ENCODE peak calls at places on chromosomes 16 and 17, in four cellular contexts. V is IMR-90, X is A549, K is GM12878. M is an unnamed sample.
A peak's percentile ranks its signal among the peaks of the same experiment; 100 is the strongest.

GRCh38 chr17:29615048-29615385 is 7.7 kb downstream of the CORO6 start:
- DNase-seq in V (no peak), X (no peak), K (no peak), M (peak; percentile 50)

GRCh38 chr17:8162232-8162996 is at the start of gene VAMP2:
- DNase-seq in V (peak; percentile 50), X (peak; percentile 74), K (no peak), M (peak; percentile 54)

GRCh38 chr16:69756705-69757104 is 2.0 kb upstream of the NOB1 start:
- DNase-seq in V (no peak), X (no peak), K (no peak), M (no peak)

GRCh38 chr17:27207073-27207511 is 86.8 kb upstream of the WSB1 start:
- DNase-seq in V (peak; percentile 71), X (peak; percentile 19), K (no peak), M (no peak)

GRCh38 chr16:9053006-9053601 is 38.3 kb upstream of the HAPSTR1 start:
- DNase-seq in V (peak; percentile 75), X (peak; percentile 95), K (no peak), M (peak; percentile 79)

GRCh38 chr17:19578545-19578944 is 44.9 kb downstream of the SLC47A1 start:
- DNase-seq in V (no peak), X (peak; percentile 19), K (no peak), M (no peak)

GRCh38 chr16:69363281-69363717 is 11.7 kb upstream of the TMED6 start:
- DNase-seq in V (no peak), X (no peak), K (no peak), M (no peak)

GRCh38 chr17:51371732-51372151 is 111.4 kb downstream of the UTP18 start:
- DNase-seq in V (peak; percentile 50), X (peak; percentile 86), K (peak; percentile 28), M (peak; percentile 64)

GRCh38 chr17:50881182-50881581 is 15.0 kb upstream of the TOB1 start:
- DNase-seq in V (no peak), X (no peak), K (no peak), M (no peak)

GRCh38 chr16:50395763-50396710 is 27.2 kb upstream of the BRD7 start:
- DNase-seq in V (no peak), X (no peak), K (no peak), M (no peak)

DNA sequence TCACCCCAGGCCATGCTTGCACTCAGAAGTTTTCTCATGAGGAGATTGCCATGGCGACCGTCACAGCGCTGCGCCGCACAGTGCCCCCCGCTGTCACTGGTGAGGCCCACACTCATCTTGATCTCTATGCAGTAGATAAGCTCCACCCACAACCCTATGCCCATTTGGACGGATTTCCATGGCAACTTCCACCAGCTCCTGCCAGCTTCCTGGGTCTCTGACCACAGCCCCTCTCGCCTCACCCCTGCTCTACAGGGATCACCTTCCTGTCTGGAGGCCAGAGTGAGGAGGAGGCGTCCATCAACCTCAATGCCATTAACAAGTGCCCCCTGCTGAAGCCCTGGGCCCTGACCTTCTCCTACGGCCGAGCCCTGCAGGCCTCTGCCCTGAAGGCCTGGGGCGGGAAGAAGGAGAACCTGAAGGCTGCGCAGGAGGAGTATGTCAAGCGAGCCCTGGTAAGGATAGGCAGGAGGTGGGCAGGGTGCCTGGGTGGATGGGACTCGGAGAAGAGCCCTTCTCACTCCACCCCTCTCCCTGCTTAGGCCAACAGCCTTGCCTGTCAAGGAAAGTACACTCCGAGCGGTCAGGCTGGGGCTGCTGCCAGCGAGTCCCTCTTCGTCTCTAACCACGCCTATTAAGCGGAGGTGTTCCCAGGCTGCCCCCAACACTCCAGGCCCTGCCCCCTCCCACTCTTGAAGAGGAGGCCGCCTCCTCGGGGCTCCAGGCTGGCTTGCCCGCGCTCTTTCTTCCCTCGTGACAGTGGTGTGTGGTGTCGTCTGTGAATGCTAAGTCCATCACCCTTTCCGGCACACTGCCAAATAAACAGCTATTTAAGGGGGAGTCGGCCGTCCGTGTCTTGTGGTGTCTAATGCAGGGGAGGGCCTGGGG is 4.3 kb downstream of the ALDOA start:
- DNase-seq in V (no peak), X (no peak), K (no peak), M (no peak)
- TF ChIP-seq ELK1 in V (no peak), X (no peak), K (no peak), M (no peak)

GRCh38 chr16:89685916-89686315 is 573 bp upstream of the CDK10 start:
- DNase-seq in V (no peak), X (no peak), K (no peak), M (no peak)

GRCh38 chr16:89686520-89687091 is at the start of gene CDK10:
- DNase-seq in V (peak; percentile 76), X (peak; percentile 89), K (peak; percentile 61), M (peak; percentile 95)

GRCh38 chr16:89688395-89688794 is 1.9 kb downstream of the CDK10 start:
- DNase-seq in V (no peak), X (no peak), K (no peak), M (no peak)

GRCh38 chr16:89689142-89689541 is 2.7 kb downstream of the CDK10 start:
- DNase-seq in V (no peak), X (no peak), K (no peak), M (no peak)

DNA sequence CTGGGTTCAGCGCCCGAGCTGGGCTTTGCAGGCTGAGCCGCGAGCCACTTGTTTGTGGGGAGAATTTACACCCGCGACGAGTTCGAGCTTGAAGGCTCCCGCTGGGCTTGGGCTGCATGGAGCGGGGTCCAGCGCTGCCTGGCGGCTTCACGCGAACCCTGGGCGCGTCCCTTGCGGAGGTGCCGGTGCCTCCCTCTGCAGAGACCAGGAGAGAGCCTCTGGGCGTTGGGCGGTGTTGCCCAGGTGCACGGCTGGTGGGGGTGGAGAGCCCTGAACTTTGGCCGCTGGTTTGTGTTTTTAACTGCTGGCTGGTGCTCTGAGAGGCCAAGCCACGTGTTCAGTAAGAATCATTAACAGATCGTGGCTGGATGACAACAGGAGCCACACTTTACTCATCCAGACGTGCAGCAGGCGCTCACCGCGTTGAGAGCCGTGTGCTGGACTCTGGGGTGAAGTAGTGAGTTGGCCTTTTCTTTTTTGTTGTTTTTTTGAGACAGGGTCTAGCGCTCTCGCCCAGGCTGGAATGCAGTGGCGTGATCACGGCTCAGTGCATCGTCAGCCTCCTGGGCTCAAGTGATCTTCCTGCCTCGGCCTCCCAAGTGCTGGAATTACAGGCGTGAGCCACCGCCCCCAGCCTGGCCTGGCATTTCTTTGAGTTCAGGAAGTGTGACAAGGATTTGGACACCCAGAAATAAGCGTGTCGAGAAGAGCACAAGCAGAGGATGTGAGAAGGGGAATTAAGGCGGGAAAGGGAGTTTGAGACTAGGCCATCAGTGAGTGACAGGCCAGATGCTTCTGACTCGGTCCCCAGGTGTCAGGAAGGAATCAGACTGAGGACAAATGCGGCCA is 827 bp downstream of the CDK10 start:
- DNase-seq in V (peak; percentile 52), X (peak; percentile 79), K (peak; percentile 24), M (peak; percentile 52)
- TF ChIP-seq ELK1 in V (no peak), X (no peak), K (no peak), M (no peak)

GRCh38 chr16:56848955-56849689 is 15.9 kb upstream of the SLC12A3 start:
- DNase-seq in V (peak; percentile 78), X (no peak), K (no peak), M (no peak)
- TF ChIP-seq ELK1 in V (no peak), X (no peak), K (no peak), M (no peak)

DNA sequence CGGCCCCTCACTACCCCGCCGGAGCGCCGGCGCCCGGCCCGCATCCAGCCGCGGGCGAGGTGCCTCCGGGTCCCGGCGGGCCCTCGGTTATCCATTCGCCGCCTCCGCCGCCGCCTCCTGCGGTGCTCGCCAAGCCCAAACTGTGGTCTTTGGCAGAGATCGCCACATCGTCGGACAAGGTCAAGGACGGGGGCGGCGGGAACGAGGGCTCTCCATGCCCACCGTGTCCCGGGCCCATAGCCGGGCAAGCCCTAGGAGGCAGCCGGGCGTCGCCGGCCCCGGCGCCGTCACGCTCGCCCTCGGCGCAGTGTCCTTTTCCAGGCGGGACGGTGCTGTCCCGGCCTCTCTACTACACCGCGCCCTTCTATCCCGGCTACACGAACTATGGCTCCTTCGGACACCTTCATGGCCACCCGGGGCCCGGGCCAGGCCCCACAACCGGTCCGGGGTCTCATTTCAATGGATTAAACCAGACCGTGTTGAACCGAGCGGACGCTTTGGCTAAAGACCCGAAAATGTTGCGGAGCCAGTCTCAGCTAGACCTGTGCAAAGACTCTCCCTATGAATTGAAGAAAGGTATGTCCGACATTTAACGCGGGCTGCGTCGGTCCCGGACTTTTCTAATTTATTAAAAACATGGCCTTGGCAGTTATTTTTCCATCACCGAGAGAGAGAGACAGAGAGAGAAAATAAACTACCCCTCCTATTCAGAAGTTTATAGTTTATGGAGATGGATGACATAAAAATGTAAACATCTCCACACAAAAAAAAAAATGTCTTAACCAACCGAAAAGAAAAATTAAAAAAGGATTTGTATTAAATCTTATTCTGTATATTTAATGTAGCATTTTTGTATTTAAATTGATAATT is 2.9 kb downstream of the IRX5 start:
- DNase-seq in V (no peak), X (no peak), K (no peak), M (no peak)
- TF ChIP-seq ELK1 in V (no peak), X (no peak), K (no peak), M (no peak)

DNA sequence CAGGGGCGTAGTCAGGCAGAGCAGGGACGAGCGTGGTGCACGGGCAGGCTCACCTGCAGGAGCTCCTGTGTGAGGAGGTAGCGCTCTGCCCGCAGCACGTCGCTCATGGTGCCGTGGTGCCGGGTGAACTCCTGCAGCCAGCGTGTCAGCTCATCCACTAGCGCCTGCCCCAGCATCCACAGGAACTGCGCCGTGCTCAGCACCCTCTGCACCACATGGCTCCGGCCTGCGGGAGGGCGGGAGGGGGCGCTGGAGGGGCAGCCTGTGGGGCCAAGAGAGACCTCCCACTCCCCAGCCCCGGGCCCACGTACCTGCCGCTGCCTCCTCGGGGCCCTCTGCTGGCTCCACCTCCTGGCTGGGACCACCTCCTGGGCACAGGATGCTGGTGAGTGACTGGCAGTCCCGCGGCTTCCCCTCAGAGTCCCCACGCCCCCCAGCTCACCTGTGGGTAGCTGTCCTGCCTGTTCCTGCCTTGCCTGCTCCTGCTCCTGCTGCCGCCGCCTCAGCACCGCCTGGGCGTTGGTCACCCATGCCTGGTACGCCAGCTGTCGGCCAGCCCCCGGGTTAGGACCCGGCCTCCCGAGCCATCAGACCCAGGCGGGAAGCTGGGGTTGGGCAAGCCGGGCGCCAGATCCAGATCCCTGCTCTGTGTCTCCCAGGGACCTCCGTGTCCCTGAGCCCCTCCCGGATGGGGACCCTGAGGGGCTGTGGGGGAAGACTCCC is 16.6 kb downstream of the CTU2 start:
- DNase-seq in V (no peak), X (no peak), K (no peak), M (no peak)
- TF ChIP-seq ELK1 in V (no peak), X (no peak), K (no peak), M (no peak)

DNA sequence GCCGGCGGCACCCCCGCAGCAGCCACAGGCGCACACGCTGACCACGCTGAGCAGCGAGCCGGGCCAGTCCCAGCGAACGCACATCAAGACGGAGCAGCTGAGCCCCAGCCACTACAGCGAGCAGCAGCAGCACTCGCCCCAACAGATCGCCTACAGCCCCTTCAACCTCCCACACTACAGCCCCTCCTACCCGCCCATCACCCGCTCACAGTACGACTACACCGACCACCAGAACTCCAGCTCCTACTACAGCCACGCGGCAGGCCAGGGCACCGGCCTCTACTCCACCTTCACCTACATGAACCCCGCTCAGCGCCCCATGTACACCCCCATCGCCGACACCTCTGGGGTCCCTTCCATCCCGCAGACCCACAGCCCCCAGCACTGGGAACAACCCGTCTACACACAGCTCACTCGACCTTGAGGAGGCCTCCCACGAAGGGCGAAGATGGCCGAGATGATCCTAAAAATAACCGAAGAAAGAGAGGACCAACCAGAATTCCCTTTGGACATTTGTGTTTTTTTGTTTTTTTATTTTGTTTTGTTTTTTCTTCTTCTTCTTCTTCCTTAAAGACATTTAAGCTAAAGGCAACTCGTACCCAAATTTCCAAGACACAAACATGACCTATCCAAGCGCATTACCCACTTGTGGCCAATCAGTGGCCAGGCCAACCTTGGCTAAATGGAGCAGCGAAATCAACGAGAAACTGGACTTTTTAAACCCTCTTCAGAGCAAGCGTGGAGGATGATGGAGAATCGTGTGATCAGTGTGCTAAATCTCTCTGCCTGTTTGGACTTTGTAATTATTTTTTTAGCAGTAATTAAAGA is 3.4 kb downstream of the SOX9 start:
- DNase-seq in V (no peak), X (no peak), K (no peak), M (no peak)
- TF ChIP-seq ELK1 in V (no peak), X (no peak), K (no peak), M (no peak)

M was measured in K562.